ENCODE peak calls at places on chromosomes 12 and 14, in eight cellular contexts. E is NB4, C is AG04450, O is HFF-Myc, H is endothelial cell of umbilical vein, K is heart left ventricle, Y is brain microvascular endothelial cell, J is uterus. V is an unnamed sample.

GRCh38 chr14:68513137-68513536 is 279.7 kb downstream of the ZFP36L1 start:
- DNase-seq in K (no peak), H (no peak), Y (no peak), E (no peak), J (no peak), C (no peak), O (no peak), V (no peak)

GRCh38 chr14:64364907-64365306 is 23.2 kb upstream of the MTHFD1 start:
- DNase-seq in O (no peak), C (no peak), Y (peak), H (no peak), K (no peak), E (no peak), J (no peak), V (no peak)

GRCh38 chr14:100547633-100548294 is 39.5 kb downstream of the BEGAIN start:
- DNase-seq in O (no peak), J (peak), H (peak), C (no peak), E (peak), Y (peak), K (peak), V (no peak)

GRCh38 chr12:124391340-124392261 is 96.7 kb downstream of the RFLNA start:
- DNase-seq in O (no peak), H (peak), C (no peak), J (no peak), E (peak), K (peak), Y (peak), V (no peak)

GRCh38 chr14:75884198-75884611 is 97.6 kb downstream of the TGFB3 start:
- DNase-seq in J (no peak), C (peak), O (no peak), K (no peak), Y (peak), E (no peak), H (no peak), V (no peak)

GRCh38 chr14:74495356-74495755 is 1.8 kb downstream of the ISCA2 start:
- DNase-seq in O (no peak), H (no peak), E (peak), Y (no peak), C (no peak), K (no peak), J (no peak), V (no peak)

GRCh38 chr14:32010561-32011188 is 66.4 kb upstream of the ARHGAP5 start:
- DNase-seq in O (peak), K (no peak), H (peak), J (no peak), Y (peak), E (no peak), C (no peak), V (no peak)

GRCh38 chr14:70022771-70023445 is 143.7 kb downstream of the SMOC1 start:
- DNase-seq in H (no peak), O (no peak), Y (no peak), J (no peak), C (no peak), K (no peak), E (no peak), V (no peak)

GRCh38 chr12:92080390-92081285 is 65.0 kb downstream of the BTG1 start:
- DNase-seq in K (no peak), H (no peak), O (peak), C (no peak), Y (peak), E (peak), J (no peak), V (no peak)

GRCh38 chr14:105378199-105378598 is 20.1 kb upstream of the TEX22 start:
- DNase-seq in E (no peak), O (no peak), H (no peak), J (no peak), C (no peak), Y (no peak), K (no peak), V (no peak)

GRCh38 chr12:113899844-113900471 is 66.2 kb downstream of the RBM19 start:
- DNase-seq in Y (no peak), C (no peak), J (no peak), H (no peak), K (no peak), O (no peak), E (no peak), V (no peak)

GRCh38 chr14:77344597-77344996 is 23.8 kb downstream of the GSTZ1 start:
- DNase-seq in H (no peak), O (no peak), J (no peak), K (no peak), Y (no peak), E (no peak), C (no peak), V (no peak)

GRCh38 chr14:105526781-105527380 is 498 bp downstream of the TMEM121 start:
- DNase-seq in K (no peak), O (no peak), Y (no peak), J (no peak), E (no peak), C (no peak), H (no peak), V (no peak)

GRCh38 chr14:104970231-104971068 is 7.7 kb downstream of the AHNAK2 start:
- DNase-seq in K (peak), E (no peak), H (peak), C (peak), Y (peak), O (peak), J (peak), V (peak)

GRCh38 chr12:6745751-6746525 is 7.0 kb downstream of the MLF2 start:
- DNase-seq in Y (no peak), O (no peak), E (peak), K (no peak), J (no peak), C (no peak), H (no peak), V (no peak)

GRCh38 chr12:81465191-81465590 is 294.0 kb downstream of the PPFIA2 start:
- DNase-seq in K (no peak), E (no peak), O (no peak), C (no peak), Y (no peak), H (no peak), J (no peak), V (no peak)

GRCh38 chr12:81465881-81466280 is 293.3 kb downstream of the PPFIA2 start:
- DNase-seq in O (no peak), K (no peak), H (no peak), J (no peak), Y (no peak), C (no peak), E (no peak), V (no peak)

DNA sequence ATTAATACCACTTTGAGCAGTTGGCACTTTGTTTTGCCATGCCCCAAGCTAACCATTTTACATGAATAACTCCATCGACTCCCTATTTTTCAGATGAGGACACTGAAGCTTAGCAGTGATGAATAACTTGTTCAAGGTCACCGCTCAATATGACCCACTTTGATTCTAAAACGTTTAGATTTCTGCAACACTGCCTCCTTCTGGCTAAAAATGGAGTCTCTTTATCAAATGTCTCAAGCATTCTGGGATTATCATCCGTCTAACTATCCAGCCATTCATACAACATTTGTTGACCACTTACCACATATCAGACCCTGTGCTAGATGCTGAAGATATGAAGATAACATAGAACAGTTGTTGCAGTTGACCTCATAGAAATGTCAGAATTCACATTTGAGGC is 298.0 kb downstream of the PPFIA2 start:
- DNase-seq in H (no peak), K (no peak), E (no peak), Y (no peak), J (no peak), C (no peak), O (no peak), V (no peak)
- TF ChIP-seq CTCF in H (no peak), K (no peak), E (peak), Y (peak), J (no peak), C (no peak), O (no peak), V (peak)

GRCh38 chr14:72863216-72864006 is 30.5 kb downstream of the DPF3 start:
- DNase-seq in C (no peak), J (no peak), K (no peak), E (no peak), Y (no peak), O (no peak), H (no peak), V (no peak)
- TF ChIP-seq CTCF in C (no peak), J (no peak), K (no peak), E (no peak), Y (peak), O (no peak), H (no peak), V (no peak)

GRCh38 chr14:41824441-41824840 is 217.8 kb downstream of the LRFN5 start:
- DNase-seq in E (no peak), C (no peak), J (no peak), Y (no peak), K (no peak), H (no peak), O (no peak), V (no peak)
- TF ChIP-seq CTCF in E (peak), C (peak), J (no peak), Y (peak), K (no peak), H (no peak), O (no peak), V (peak)

GRCh38 chr12:50087995-50088394 is 2.9 kb downstream of the SMARCD1 start:
- DNase-seq in J (no peak), O (no peak), Y (peak), E (no peak), C (no peak), H (peak), K (no peak), V (no peak)
- TF ChIP-seq CTCF in J (no peak), O (no peak), Y (no peak), E (no peak), C (no peak), H (no peak), K (no peak), V (no peak)

GRCh38 chr14:24441904-24442239 is 704 bp downstream of the SDR39U1 start:
- DNase-seq in J (no peak), K (no peak), H (no peak), C (no peak), O (no peak), E (no peak), Y (no peak), V (no peak)

GRCh38 chr14:24443053-24443683 is 592 bp upstream of the SDR39U1 start:
- DNase-seq in K (no peak), C (no peak), E (no peak), Y (no peak), J (no peak), O (no peak), H (peak), V (no peak)

GRCh38 chr14:24441485-24441884 is 1.1 kb downstream of the SDR39U1 start:
- DNase-seq in K (no peak), H (no peak), Y (no peak), C (no peak), J (no peak), E (no peak), O (no peak), V (no peak)

GRCh38 chr14:24440606-24441399 is 1.8 kb downstream of the SDR39U1 start:
- DNase-seq in C (no peak), Y (no peak), O (no peak), H (no peak), E (no peak), J (no peak), K (no peak), V (no peak)

DNA sequence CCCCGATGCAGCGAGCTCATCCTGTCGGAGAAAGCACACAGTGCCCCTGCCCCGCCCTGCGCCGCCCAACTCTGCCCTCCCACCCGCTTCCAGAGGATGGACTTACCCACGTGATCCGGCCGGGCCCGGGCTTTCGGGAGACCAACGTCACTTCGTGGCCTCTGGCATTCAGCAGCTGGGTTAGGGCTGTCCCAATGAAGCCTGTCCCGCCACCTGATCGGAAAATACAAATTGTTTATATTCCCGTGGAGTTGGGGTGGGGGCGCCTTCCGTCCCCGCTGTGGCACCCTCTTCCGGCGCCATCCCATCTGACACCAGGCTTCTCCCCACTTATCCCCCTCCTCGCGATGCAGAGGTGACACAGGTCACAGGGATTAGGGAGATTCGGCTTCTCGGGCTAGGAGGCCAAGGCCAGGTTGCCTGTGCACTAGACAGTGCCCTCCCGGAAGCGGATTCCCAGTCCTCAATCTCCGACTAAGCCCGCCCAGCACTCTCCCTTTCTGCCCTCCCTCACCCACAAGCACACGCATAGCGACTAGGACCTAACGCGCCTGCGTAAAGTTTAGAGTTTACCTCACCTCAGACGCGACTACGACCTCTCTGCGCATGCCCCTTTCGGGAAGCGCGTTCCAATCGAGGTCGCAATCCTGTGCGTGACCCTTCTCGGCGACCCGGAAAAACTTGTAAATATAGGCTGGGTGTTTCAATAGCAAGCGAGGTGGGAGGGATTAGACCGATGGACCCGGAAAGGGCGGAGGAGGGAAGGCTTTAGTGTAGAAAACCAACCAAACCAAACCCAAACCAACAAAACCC is at the start of gene SDR39U1:
- DNase-seq in C (peak), Y (peak), H (peak), E (peak), K (peak), O (peak), J (peak), V (peak)
- TF ChIP-seq CTCF in C (no peak), Y (no peak), H (no peak), E (no peak), K (no peak), O (no peak), J (peak), V (no peak)

DNA sequence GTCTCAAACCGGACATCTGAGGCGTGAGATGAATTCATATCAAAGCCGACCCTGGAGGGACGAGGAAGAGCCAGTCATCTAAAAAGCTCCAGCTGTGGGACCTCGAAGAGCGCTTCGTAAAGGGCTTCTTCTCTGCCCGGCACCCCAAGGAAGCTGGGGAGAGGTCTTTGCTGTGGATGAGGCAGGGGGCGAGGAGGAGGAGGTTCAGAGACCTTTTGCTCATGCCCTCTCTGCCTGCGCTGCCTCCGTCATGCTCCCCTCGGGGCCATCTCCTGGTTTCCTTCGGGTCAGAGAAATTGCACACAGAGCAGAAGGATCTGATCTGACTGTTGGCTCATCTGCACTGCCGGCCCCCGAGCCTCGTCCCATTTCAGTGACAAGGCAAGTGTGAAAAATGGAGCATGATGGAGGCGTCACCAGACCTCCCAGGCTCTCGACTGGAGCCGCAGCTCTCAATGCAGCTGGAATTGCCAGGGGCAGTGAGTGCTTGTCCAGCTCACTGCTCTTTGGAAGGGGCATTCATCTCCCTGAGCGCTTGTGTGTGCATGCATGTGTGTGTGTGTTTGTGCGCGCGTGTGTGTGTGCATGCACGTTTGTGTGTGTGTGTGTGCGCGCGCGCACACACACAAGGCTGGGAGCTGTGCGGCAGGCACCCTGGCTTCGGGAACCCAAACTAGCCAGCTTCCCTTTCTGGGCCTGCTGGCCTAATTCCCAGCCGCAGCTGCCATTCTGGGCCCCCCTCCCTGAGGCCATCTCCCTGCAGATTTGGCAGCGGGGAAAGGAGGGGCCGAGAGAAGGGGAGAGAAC is 9.2 kb downstream of the CABP1 start:
- DNase-seq in J (no peak), O (no peak), K (peak), E (no peak), H (peak), Y (no peak), C (no peak), V (peak)
- TF ChIP-seq CTCF in J (no peak), O (peak), K (no peak), E (no peak), H (no peak), Y (no peak), C (no peak), V (peak)

GRCh38 chr12:56188116-56188785 is 1.0 kb downstream of the SMARCC2 start:
- DNase-seq in E (peak), O (no peak), Y (no peak), H (no peak), K (no peak), J (no peak), C (no peak), V (peak)

GRCh38 chr12:56188786-56189335 is 422 bp downstream of the SMARCC2 start:
- DNase-seq in Y (no peak), H (peak), E (no peak), C (no peak), K (peak), O (no peak), J (no peak), V (peak)

GRCh38 chr12:56190695-56191155 is 1.4 kb upstream of the SMARCC2 start:
- DNase-seq in E (peak), O (no peak), H (no peak), C (no peak), K (no peak), J (no peak), Y (no peak), V (no peak)

GRCh38 chr12:56189336-56189917 is at the start of gene SMARCC2:
- DNase-seq in E (peak), O (peak), Y (peak), H (peak), C (peak), J (peak), K (peak), V (peak)

GRCh38 chr12:56189918-56190694 is 823 bp upstream of the SMARCC2 start:
- DNase-seq in C (peak), E (peak), Y (peak), J (peak), K (peak), H (peak), O (peak), V (peak)
- TF ChIP-seq CTCF in C (no peak), E (no peak), Y (no peak), J (no peak), K (no peak), H (no peak), O (no peak), V (peak)

DNA sequence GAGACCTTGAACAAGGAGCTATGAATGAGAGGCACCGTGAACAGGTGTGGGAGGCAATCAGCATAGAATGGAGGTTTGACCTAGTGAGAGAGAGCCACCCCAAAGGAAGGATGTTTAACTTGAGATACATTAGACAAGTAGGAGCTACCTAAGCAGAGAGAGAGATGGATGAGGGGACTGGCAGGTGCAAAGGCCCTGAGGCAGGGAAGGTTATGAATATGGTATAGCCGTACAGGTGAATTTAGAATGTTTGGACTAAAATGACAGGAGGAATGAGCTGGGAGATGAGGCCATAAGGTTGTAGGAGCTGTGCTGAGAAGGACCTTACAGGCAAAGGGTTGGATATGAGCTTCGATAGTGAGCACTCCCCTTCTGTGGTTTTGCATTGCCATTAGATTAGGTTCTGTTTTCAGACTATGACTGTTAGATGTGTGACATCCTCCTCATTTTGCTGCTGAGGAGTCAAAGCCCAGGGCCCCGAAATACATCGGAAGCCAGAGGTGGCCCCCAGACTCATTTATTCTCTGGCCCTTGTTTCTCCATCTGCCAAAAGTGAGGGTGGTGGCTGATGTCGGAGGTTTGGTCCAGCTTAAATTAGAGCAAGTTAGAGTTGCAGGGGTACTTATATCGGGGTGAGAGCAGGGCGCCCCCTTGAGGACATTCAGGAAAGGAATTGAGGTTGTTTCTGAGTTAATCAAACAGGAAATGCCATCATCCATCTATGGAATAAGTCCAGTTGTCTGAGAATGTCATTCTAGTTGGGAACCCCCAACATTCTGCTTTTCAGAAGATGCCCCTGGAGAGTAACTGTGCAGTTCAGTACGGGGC is 29.4 kb downstream of the SLC24A4 start:
- DNase-seq in H (no peak), E (peak), O (no peak), C (no peak), J (no peak), K (no peak), Y (peak), V (no peak)
- TF ChIP-seq CTCF in H (peak), E (peak), O (peak), C (peak), J (no peak), K (no peak), Y (peak), V (peak)

GRCh38 chr12:69583203-69583602 is 2.1 kb upstream of the CCT2 start:
- DNase-seq in C (no peak), O (no peak), H (no peak), K (no peak), J (no peak), Y (no peak), E (peak), V (no peak)
- TF ChIP-seq CTCF in C (peak), O (peak), H (no peak), K (no peak), J (no peak), Y (peak), E (peak), V (no peak)

V was measured in glutamatergic neuron.